ENCODE peak calls at places on chromosomes 6 and 20, in ten cellular contexts. F is M059J, R is endothelial cell, N is omental fat pad, S is fibroblast of mammary gland, Z is iPS DF 6.9, V is GM12864, U is posterior vena cava, E is germinal center, P is T1000. B is an unnamed sample.

GRCh38 chr20:50831605-50832004 is 36.7 kb downstream of the BCAS4 start:
- DNase-seq in F (no peak), R (no peak), N (no peak), S (no peak), Z (no peak), V (no peak), U (no peak), E (no peak), P (no peak), B (no peak)

GRCh38 chr6:2658788-2659187 is 91.9 kb downstream of the MYLK4 start:
- DNase-seq in F (peak; percentile 69), R (no peak), N (no peak), S (peak; percentile 9), Z (no peak), V (peak; percentile 43), U (no peak), E (peak; percentile 46), P (no peak), B (no peak)

GRCh38 chr6:78615430-78615904 is 251.9 kb upstream of the IRAK1BP1 start:
- DNase-seq in F (peak; percentile 71), R (no peak), N (no peak), S (peak; percentile 34), Z (no peak), V (no peak), U (no peak), E (no peak), P (no peak), B (peak; percentile 58)

GRCh38 chr20:25055711-25056492 is 2.0 kb downstream of the ACSS1 start:
- DNase-seq in F (peak; percentile 65), R (no peak), N (no peak), S (peak; percentile 33), Z (no peak), V (no peak), U (peak; percentile 35), E (no peak), P (no peak), B (peak; percentile 43)

GRCh38 chr6:169723991-169724553 is at the start of gene PHF10:
- DNase-seq in F (peak; percentile 27), R (peak; percentile 44), N (no peak), S (no peak), Z (no peak), V (no peak), U (peak; percentile 83), E (peak; percentile 80), P (no peak), B (peak; percentile 38)

GRCh38 chr6:967666-968065 is 274.7 kb upstream of the EXOC2 start:
- DNase-seq in F (no peak), R (no peak), N (no peak), S (no peak), Z (no peak), V (no peak), U (no peak), E (no peak), P (no peak), B (no peak)

GRCh38 chr6:17179246-17180073 is 77.6 kb downstream of the STMND1 start:
- DNase-seq in F (peak; percentile 81), R (no peak), N (no peak), S (peak; percentile 82), Z (no peak), V (no peak), U (no peak), E (no peak), P (peak; percentile 35), B (peak; percentile 66)

GRCh38 chr20:47760686-47761477 is 24.4 kb downstream of the SULF2 start:
- DNase-seq in F (no peak), R (no peak), N (no peak), S (no peak), Z (no peak), V (no peak), U (no peak), E (no peak), P (no peak), B (no peak)

GRCh38 chr6:2719053-2719375 is 31.7 kb downstream of the MYLK4 start:
- DNase-seq in F (no peak), R (no peak), N (no peak), S (no peak), Z (no peak), V (no peak), U (no peak), E (no peak), P (no peak), B (no peak)

GRCh38 chr6:4603291-4603690 is 172.9 kb upstream of the CDYL start:
- DNase-seq in F (peak; percentile 96), R (no peak), N (no peak), S (peak; percentile 98), Z (no peak), V (no peak), U (peak; percentile 87), E (no peak), P (peak; percentile 46), B (peak; percentile 75)

GRCh38 chr6:99349620-99350141 is at the start of gene FAXC:
- DNase-seq in F (peak; percentile 35), R (peak; percentile 38), N (no peak), S (no peak), Z (no peak), V (no peak), U (no peak), E (peak; percentile 21), P (peak; percentile 29), B (peak; percentile 49)

B was measured in EH.